ENCODE peak calls at places on chromosomes 11 and 22, in five cellular contexts. N, Y, J, G and F are unnamed samples.

GRCh38 chr22:29663230-29663826 is 56.5 kb upstream of the CABP7 start:
- DNase-seq in Y (no peak), N (no peak), G (no peak), J (no peak), F (no peak)

GRCh38 chr11:17692006-17692405 is 27.4 kb upstream of the MYOD1 start:
- DNase-seq in N (no peak), G (no peak), Y (no peak), J (no peak), F (no peak)

GRCh38 chr22:44366372-44367310 is 53.9 kb upstream of the SHISAL1 start:
- DNase-seq in G (no peak), J (no peak), N (no peak), Y (no peak), F (no peak)

GRCh38 chr22:19853058-19853878 is 1.4 kb downstream of the GNB1L start:
- DNase-seq in G (no peak), Y (no peak), J (no peak), N (no peak), F (no peak)

GRCh38 chr22:19889951-19890350 is 35.3 kb upstream of the GNB1L start:
- DNase-seq in N (no peak), Y (no peak), J (no peak), G (no peak), F (no peak)

GRCh38 chr11:32312865-32313403 is 122.4 kb downstream of the WT1 start:
- DNase-seq in G (no peak), Y (peak; percentile 27), N (peak; percentile 19), J (peak; percentile 38), F (no peak)

GRCh38 chr22:25827415-25827814 is 85.4 kb downstream of the MYO18B start:
- DNase-seq in J (no peak), Y (no peak), G (no peak), N (no peak), F (no peak)

GRCh38 chr11:71452354-71453020 is 516 bp upstream of the NADSYN1 start:
- DNase-seq in G (no peak), Y (peak; percentile 43), N (peak; percentile 58), J (peak; percentile 32), F (no peak)

GRCh38 chr11:1864831-1865665 is 12.2 kb downstream of the LSP1 start:
- DNase-seq in N (no peak), J (no peak), G (no peak), Y (no peak), F (no peak)

GRCh38 chr22:49566141-49566541 is 261.5 kb downstream of the BRD1 start:
- DNase-seq in N (no peak), G (no peak), J (no peak), Y (no peak), F (no peak)

GRCh38 chr11:44595964-44596381 is 30.5 kb downstream of the CD82 start:
- DNase-seq in G (no peak), N (no peak), J (no peak), Y (no peak), F (no peak)

GRCh38 chr11:117642396-117642795 is 154.6 kb downstream of the DSCAML1 start:
- DNase-seq in J (no peak), Y (no peak), G (no peak), N (no peak), F (no peak)